ENCODE peak calls at places on chromosomes 16 and 17, in eight cellular contexts. G, M, J, P, B, A, D and L are unnamed samples.

GRCh38 chr17:4304417-4305027 is 40.7 kb upstream of the ANKFY1 start:
- DNase-seq in G (peak), M (no peak), J (no peak), P (peak), B (peak), A (peak), D (no peak), L (peak)

GRCh38 chr17:32519769-32520701 is 33.2 kb downstream of the CDK5R1 start:
- DNase-seq in G (no peak), M (no peak), J (no peak), P (no peak), B (no peak), A (no peak), D (no peak), L (peak)

GRCh38 chr16:17417740-17418139 is 53.0 kb downstream of the XYLT1 start:
- DNase-seq in G (no peak), M (no peak), J (no peak), P (no peak), B (no peak), A (no peak), D (no peak), L (no peak)

GRCh38 chr17:79827179-79827578 is 12.1 kb downstream of the CBX4 start:
- DNase-seq in G (no peak), M (no peak), J (no peak), P (no peak), B (no peak), A (no peak), D (no peak), L (no peak)

GRCh38 chr17:35578195-35578928 is at the start of gene PEX12:
- DNase-seq in G (peak), M (peak), J (peak), P (peak), B (peak), A (peak), D (peak), L (peak)

GRCh38 chr16:87416826-87417471 is 24.8 kb downstream of the MAP1LC3B start:
- DNase-seq in G (peak), M (no peak), J (no peak), P (peak), B (peak), A (no peak), D (no peak), L (no peak)

GRCh38 chr16:64390102-64390501 is 731.8 kb downstream of the CDH11 start:
- DNase-seq in G (no peak), M (no peak), J (no peak), P (no peak), B (no peak), A (no peak), D (no peak), L (no peak)

GRCh38 chr17:81572499-81573030 is 20.4 kb upstream of the FAAP100 start:
- DNase-seq in G (no peak), M (no peak), J (no peak), P (no peak), B (no peak), A (no peak), D (no peak), L (no peak)

GRCh38 chr17:73826872-73827228 is 182.6 kb upstream of the SDK2 start:
- DNase-seq in G (no peak), M (no peak), J (no peak), P (no peak), B (no peak), A (no peak), D (no peak), L (no peak)

GRCh38 chr17:41633498-41634197 is 9.3 kb upstream of the KRT17 start:
- DNase-seq in G (no peak), M (no peak), J (no peak), P (no peak), B (no peak), A (no peak), D (no peak), L (no peak)

GRCh38 chr17:48441231-48441711 is 11.3 kb upstream of the SKAP1 start:
- DNase-seq in G (no peak), M (no peak), J (no peak), P (no peak), B (no peak), A (no peak), D (no peak), L (peak)

GRCh38 chr16:57594531-57595031 is 33.8 kb upstream of the ADGRG1 start:
- DNase-seq in G (no peak), M (no peak), J (no peak), P (no peak), B (no peak), A (no peak), D (no peak), L (no peak)

GRCh38 chr17:75313941-75314550 is 24.8 kb upstream of the SLC25A19 start:
- DNase-seq in G (peak), M (peak), J (no peak), P (no peak), B (peak), A (no peak), D (no peak), L (peak)

GRCh38 chr17:494601-495195 is 142.1 kb upstream of the RPH3AL start:
- DNase-seq in G (no peak), M (no peak), J (no peak), P (no peak), B (no peak), A (no peak), D (no peak), L (no peak)

GRCh38 chr16:69131167-69131748 is 1.1 kb downstream of the CHTF8 start:
- DNase-seq in G (no peak), M (no peak), J (no peak), P (no peak), B (peak), A (no peak), D (no peak), L (peak)

GRCh38 chr16:9049241-9049640 is 42.2 kb upstream of the HAPSTR1 start:
- DNase-seq in G (peak), M (no peak), J (no peak), P (no peak), B (peak), A (no peak), D (no peak), L (no peak)

GRCh38 chr16:14527411-14528044 is 102.5 kb downstream of the PARN start:
- DNase-seq in G (peak), M (no peak), J (peak), P (no peak), B (peak), A (no peak), D (peak), L (no peak)

GRCh38 chr17:21024024-21024423 is 18.8 kb downstream of the USP22 start:
- DNase-seq in G (no peak), M (no peak), J (no peak), P (no peak), B (peak), A (no peak), D (no peak), L (peak)

GRCh38 chr17:31389673-31390381 is 1.6 kb upstream of the RAB11FIP4 start:
- DNase-seq in G (no peak), M (no peak), J (no peak), P (no peak), B (no peak), A (no peak), D (no peak), L (no peak)

GRCh38 chr16:13672196-13672595 is 247.8 kb upstream of the ERCC4 start:
- DNase-seq in G (no peak), M (no peak), J (no peak), P (no peak), B (no peak), A (no peak), D (no peak), L (no peak)

GRCh38 chr17:48625502-48626201 is 506 bp downstream of the HOXB9 start:
- DNase-seq in G (no peak), M (no peak), J (no peak), P (no peak), B (no peak), A (peak), D (no peak), L (peak)

GRCh38 chr17:49388290-49388640 is 26.2 kb upstream of the ZNF652 start:
- DNase-seq in G (no peak), M (no peak), J (no peak), P (no peak), B (no peak), A (no peak), D (no peak), L (peak)

GRCh38 chr17:57697891-57698708 is 47.0 kb downstream of the CCDC182 start:
- DNase-seq in G (no peak), M (no peak), J (no peak), P (no peak), B (no peak), A (no peak), D (no peak), L (no peak)

GRCh38 chr17:77025781-77026180 is 115.0 kb upstream of the SEC14L1 start:
- DNase-seq in G (no peak), M (no peak), J (no peak), P (no peak), B (no peak), A (no peak), D (no peak), L (no peak)

GRCh38 chr17:61414141-61414935 is 14.7 kb downstream of the TBX2 start:
- DNase-seq in G (no peak), M (no peak), J (no peak), P (no peak), B (no peak), A (peak), D (no peak), L (peak)

GRCh38 chr17:44910231-44911106 is 4.8 kb downstream of the GFAP start:
- DNase-seq in G (no peak), M (no peak), J (no peak), P (peak), B (no peak), A (no peak), D (no peak), L (no peak)

GRCh38 chr17:67517335-67517734 is 140.3 kb downstream of the PITPNC1 start:
- DNase-seq in G (no peak), M (no peak), J (no peak), P (no peak), B (no peak), A (no peak), D (no peak), L (no peak)

GRCh38 chr17:82893779-82894178 is 54.0 kb upstream of the ZNF750 start:
- DNase-seq in G (no peak), M (no peak), J (no peak), P (no peak), B (peak), A (no peak), D (no peak), L (no peak)

GRCh38 chr16:85491798-85492616 is 121.1 kb upstream of the GSE1 start:
- DNase-seq in G (no peak), M (peak), J (no peak), P (peak), B (no peak), A (peak), D (peak), L (no peak)

GRCh38 chr17:81386646-81387234 is 8.5 kb upstream of the BAHCC1 start:
- DNase-seq in G (no peak), M (peak), J (no peak), P (no peak), B (no peak), A (no peak), D (no peak), L (no peak)

GRCh38 chr16:49452108-49452507 is 78.5 kb downstream of the C16orf78 start:
- DNase-seq in G (no peak), M (no peak), J (no peak), P (no peak), B (no peak), A (no peak), D (no peak), L (no peak)

GRCh38 chr16:30764086-30764485 is 2.0 kb downstream of the RNF40 start:
- DNase-seq in G (no peak), M (no peak), J (no peak), P (no peak), B (no peak), A (no peak), D (no peak), L (no peak)

DNA sequence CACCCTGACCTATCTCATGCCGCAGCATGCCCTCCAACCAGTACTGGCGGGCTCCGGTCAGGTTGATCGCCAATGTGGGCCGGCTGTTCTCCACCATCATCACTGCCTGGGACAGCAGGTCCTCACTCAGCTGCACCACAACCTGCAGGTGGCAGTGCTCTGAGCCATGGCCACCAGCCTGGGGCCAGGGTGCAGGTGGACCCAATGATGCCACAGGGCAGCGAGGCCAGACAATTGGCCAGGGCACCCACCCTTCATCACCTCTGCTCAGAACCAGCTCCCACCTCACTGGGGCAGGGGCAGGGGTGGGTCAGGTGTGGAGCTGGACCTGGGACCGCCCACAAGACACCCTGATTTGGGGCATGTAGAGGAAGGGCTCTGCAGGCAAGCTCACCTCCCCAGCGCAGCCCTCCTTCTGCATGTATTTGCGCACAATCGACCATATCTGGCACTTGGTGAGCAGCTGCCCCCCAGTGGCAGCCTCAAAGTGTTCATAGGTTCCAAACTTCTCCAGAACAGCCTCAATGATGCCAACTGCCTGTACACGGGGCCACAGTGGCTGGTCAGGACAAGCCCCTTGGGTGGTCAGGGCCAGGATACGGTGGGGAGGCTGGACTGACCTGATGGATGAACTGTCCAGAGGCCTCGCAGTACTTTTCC is 4.2 kb downstream of the MATCAP1 start:
- DNase-seq in G (no peak), M (no peak), J (no peak), P (no peak), B (no peak), A (no peak), D (no peak), L (no peak)
- TF ChIP-seq CTCF in G (no peak), M (no peak), J (no peak), P (no peak), B (peak), A (no peak), D (no peak), L (peak)

GRCh38 chr17:28193241-28193640 is 125.8 kb upstream of the TMEM97 start:
- DNase-seq in G (no peak), M (peak), J (peak), P (peak), B (no peak), A (no peak), D (peak), L (no peak)
- TF ChIP-seq CTCF in G (no peak), M (no peak), J (no peak), P (no peak), B (no peak), A (no peak), D (no peak), L (no peak)

DNA sequence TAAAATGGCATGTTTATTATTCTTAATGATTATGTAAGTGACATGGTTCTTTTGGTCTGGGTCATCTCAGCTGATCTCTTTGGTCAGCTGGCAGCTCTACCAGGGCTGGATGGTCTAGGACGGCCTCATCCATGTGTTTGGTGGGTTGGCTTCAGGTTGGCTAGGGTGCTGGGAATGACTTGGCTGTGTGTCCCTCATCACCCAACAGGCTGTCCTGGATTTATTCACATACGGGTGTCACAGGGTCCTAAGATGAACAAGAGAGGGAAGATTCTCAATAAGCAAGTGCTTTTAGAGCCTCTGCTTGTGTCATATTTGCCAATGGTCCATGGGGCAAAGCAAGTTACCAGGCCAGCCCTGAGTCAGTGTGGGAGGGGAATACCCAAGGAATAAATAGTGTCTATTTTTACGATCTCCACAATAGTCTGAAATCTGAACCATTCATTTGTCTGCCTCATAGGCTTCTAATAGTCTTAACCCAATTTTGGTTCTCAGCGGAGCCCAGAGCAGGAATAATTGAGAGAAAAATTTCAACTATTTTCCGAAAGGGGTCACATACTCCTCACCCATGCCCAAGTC is 157.5 kb downstream of the HS3ST2 start:
- DNase-seq in G (no peak), M (no peak), J (no peak), P (no peak), B (no peak), A (no peak), D (peak), L (no peak)
- TF ChIP-seq CTCF in G (no peak), M (no peak), J (no peak), P (no peak), B (no peak), A (no peak), D (no peak), L (no peak)

DNA sequence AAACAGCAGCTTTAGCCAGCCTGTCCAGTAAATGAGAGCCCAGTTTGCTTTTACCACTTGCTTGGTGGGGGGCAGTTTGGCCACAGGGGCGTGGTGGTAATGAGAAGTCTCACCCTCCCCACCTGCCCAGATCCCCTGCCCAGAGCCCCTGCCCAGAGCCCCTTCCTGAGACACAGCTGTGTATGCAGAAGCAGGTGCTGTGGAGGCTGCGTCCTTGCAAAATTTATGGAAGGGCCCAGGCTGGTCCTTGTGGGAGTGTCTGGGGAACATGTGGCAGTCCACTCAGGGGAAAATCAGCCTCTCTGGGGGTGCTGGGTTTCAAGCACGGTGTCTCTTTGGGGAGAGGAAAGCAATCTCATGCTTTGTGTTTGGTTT is 27.6 kb upstream of the LGALS9 start:
- DNase-seq in G (no peak), M (no peak), J (no peak), P (no peak), B (no peak), A (no peak), D (no peak), L (no peak)
- TF ChIP-seq CTCF in G (no peak), M (no peak), J (no peak), P (no peak), B (no peak), A (no peak), D (no peak), L (no peak)

DNA sequence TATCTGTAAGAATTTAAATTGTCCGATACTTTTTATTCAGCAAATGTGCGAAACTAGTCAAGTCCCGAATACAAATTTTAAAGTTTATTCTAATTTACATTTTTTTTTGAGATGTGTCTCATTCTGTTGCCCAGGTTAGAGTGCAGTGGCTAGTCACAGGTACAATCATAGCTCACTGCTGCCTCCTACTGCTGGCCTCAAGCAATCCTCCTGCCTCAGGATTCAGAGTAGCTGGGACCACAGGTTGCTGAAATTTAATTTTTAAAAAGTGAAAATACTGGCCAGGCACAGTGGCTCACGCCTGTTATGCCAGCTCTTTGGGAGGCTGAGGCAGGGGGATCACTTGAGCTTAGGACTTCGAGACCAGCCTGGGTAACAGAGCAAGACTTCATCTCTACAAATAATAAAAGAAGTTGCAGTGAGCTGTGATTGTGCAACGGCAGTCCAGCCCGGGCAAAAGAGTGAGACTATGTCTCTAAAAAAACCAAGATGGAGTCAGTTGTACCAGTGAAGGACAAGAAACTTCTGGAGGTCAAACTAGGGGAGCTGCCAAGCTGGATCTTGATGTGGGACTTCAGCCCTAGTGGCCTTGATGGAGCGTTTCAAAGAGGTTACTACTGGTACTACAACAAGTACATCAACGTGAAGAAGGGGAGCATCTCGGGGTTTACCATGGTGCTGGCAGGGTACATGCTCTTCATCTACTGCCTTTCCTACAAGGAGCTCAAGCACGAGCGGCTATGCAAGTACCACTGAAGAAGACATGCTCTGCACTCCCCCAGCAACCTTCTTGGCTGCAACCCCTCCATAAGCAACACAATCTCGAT is 5.6 kb downstream of the POLG2 start:
- DNase-seq in G (no peak), M (no peak), J (no peak), P (no peak), B (peak), A (no peak), D (no peak), L (no peak)
- TF ChIP-seq CTCF in G (peak), M (peak), J (peak), P (peak), B (peak), A (no peak), D (peak), L (peak)

DNA sequence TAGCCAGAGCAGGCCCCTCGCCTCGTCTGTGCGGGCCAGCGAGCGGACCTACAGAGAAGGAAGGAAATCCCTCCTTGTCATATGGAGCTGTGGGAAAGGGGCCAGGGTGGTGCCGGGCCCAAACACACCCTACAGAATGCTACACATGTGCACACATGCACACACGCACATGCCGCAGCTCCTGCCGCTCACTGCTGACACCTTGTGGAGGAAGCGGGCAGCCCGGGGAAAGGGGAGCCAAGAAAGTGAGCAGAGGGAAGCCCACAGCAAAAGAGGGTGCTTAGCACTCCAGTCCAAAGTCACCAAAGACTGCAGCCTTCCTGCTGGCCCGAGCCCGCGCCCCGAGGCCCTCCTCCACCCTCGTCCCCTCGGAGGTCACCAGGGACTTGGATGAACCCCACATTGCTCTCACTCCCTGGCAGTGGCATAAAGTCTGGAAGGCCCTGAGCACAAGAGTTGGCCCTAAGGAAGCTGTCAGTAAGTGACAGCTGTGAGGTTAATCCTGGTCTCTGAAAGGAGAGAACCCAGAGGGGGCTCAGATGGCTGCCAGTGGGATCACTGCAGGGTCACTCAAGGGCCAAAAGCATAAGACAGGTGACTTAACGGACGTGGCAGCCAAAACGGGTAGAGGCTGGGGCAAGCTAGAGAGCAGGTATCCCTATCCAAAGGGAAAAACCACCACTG is 68.2 kb downstream of the MYO18A start:
- DNase-seq in G (peak), M (peak), J (peak), P (peak), B (peak), A (peak), D (peak), L (peak)
- TF ChIP-seq CTCF in G (peak), M (peak), J (peak), P (peak), B (peak), A (peak), D (peak), L (peak)